ENCODE peak calls at places on chromosomes 6 and 20, in five cellular contexts. T is neuronal stem cell, V is right cardiac atrium, X is T1000, O is foreskin fibroblast. Q is an unnamed sample.

GRCh38 chr6:89999154-89999553 is 104.9 kb downstream of the GJA10 start:
- DNase-seq in X (no peak), O (no peak), V (peak), T (no peak), Q (peak)

GRCh38 chr20:10239954-10240353 is 21.3 kb downstream of the SNAP25 start:
- DNase-seq in O (peak), V (no peak), X (no peak), T (no peak), Q (peak)

GRCh38 chr20:17859002-17859615 is 109.5 kb downstream of the SNX5 start:
- DNase-seq in X (no peak), O (no peak), T (no peak), V (no peak), Q (no peak)

GRCh38 chr6:108961077-108961476 is 112.9 kb downstream of the ARMC2 start:
- DNase-seq in O (no peak), T (no peak), V (no peak), X (no peak), Q (no peak)

GRCh38 chr20:24411003-24411402 is 58.4 kb upstream of the SYNDIG1 start:
- DNase-seq in V (no peak), O (no peak), T (no peak), X (no peak), Q (peak)

GRCh38 chr6:9646346-9647042 is 768.4 kb downstream of the TFAP2A start:
- DNase-seq in V (peak), X (no peak), O (peak), T (no peak), Q (peak)

GRCh38 chr6:70586114-70586513 is 19.4 kb downstream of the SDHAF4 start:
- DNase-seq in V (no peak), O (no peak), X (no peak), T (no peak), Q (no peak)

GRCh38 chr20:58141971-58142842 is 86.2 kb downstream of the ANKRD60 start:
- DNase-seq in O (no peak), T (no peak), X (no peak), V (no peak), Q (no peak)

GRCh38 chr6:43706788-43707187 is 19.2 kb upstream of the MRPS18A start:
- DNase-seq in X (no peak), V (no peak), O (no peak), T (no peak), Q (no peak)

GRCh38 chr6:116190550-116190949 is 63.3 kb downstream of the TSPYL4 start:
- DNase-seq in V (no peak), T (no peak), O (no peak), X (no peak), Q (no peak)